ENCODE peak calls at places on chromosomes 2 and 18, in five cellular contexts. One of them, this sample, is unnamed.

GRCh38 chr2:152491139-152491472 is 156.1 kb downstream of the FMNL2 start:
- DNase-seq in GM12878: no peak
- DNase-seq in HepG2: no peak
- DNase-seq in WTC11: no peak
- DNase-seq in H1: no peak
- DNase-seq in this sample: no peak

GRCh38 chr18:398866-399637 is 101.4 kb downstream of the COLEC12 start:
- DNase-seq in H1: no peak
- DNase-seq in GM12878: no peak
- DNase-seq in WTC11: no peak
- DNase-seq in HepG2: no peak
- DNase-seq in this sample: no peak

GRCh38 chr2:148887349-148888002 is 12.4 kb downstream of the KIF5C start:
- DNase-seq in HepG2: no peak
- DNase-seq in WTC11: no peak
- DNase-seq in GM12878: no peak
- DNase-seq in H1: no peak
- DNase-seq in this sample: no peak

GRCh38 chr2:133884739-133885381 is 316.6 kb upstream of the NCKAP5 start:
- DNase-seq in WTC11: no peak
- DNase-seq in GM12878: no peak
- DNase-seq in H1: peak
- DNase-seq in HepG2: peak
- DNase-seq in this sample: no peak

GRCh38 chr2:100704156-100704555 is 115.8 kb upstream of the NPAS2 start:
- DNase-seq in HepG2: no peak
- DNase-seq in WTC11: no peak
- DNase-seq in GM12878: no peak
- DNase-seq in H1: no peak
- DNase-seq in this sample: no peak

GRCh38 chr2:213187833-213188532 is 36.6 kb upstream of the IKZF2 start:
- DNase-seq in HepG2: peak
- DNase-seq in WTC11: peak
- DNase-seq in H1: peak
- DNase-seq in GM12878: no peak
- DNase-seq in this sample: no peak

GRCh38 chr2:160719116-160719515 is 225.5 kb upstream of the RBMS1 start:
- DNase-seq in HepG2: no peak
- DNase-seq in WTC11: no peak
- DNase-seq in GM12878: no peak
- DNase-seq in H1: no peak
- DNase-seq in this sample: no peak

GRCh38 chr18:33611525-33612135 is 33.6 kb downstream of the ASXL3 start:
- DNase-seq in WTC11: no peak
- DNase-seq in GM12878: no peak
- DNase-seq in HepG2: no peak
- DNase-seq in H1: no peak
- DNase-seq in this sample: no peak

GRCh38 chr18:8051388-8051787 is 484.3 kb downstream of the PTPRM start:
- DNase-seq in H1: no peak
- DNase-seq in WTC11: no peak
- DNase-seq in HepG2: no peak
- DNase-seq in GM12878: no peak
- DNase-seq in this sample: no peak

GRCh38 chr2:216445489-216445888 is 33.2 kb downstream of the SMARCAL1 start:
- DNase-seq in HepG2: no peak
- DNase-seq in H1: no peak
- DNase-seq in GM12878: no peak
- DNase-seq in WTC11: no peak
- DNase-seq in this sample: no peak

GRCh38 chr2:604385-604784 is 72.8 kb downstream of the TMEM18 start:
- DNase-seq in GM12878: no peak
- DNase-seq in WTC11: no peak
- DNase-seq in HepG2: no peak
- DNase-seq in H1: peak
- DNase-seq in this sample: no peak

GRCh38 chr2:151363709-151364108 is 6.3 kb downstream of the TNFAIP6 start:
- DNase-seq in WTC11: no peak
- DNase-seq in GM12878: peak
- DNase-seq in HepG2: no peak
- DNase-seq in H1: no peak
- DNase-seq in this sample: no peak

GRCh38 chr2:166494140-166494544 is at the start of gene SCN7A:
- DNase-seq in H1: peak
- DNase-seq in HepG2: no peak
- DNase-seq in GM12878: no peak
- DNase-seq in WTC11: peak
- DNase-seq in this sample: peak

GRCh38 chr2:143264851-143265250 is 135.6 kb downstream of the ARHGAP15 start:
- DNase-seq in HepG2: no peak
- DNase-seq in WTC11: no peak
- DNase-seq in GM12878: no peak
- DNase-seq in H1: no peak
- DNase-seq in this sample: no peak

GRCh38 chr2:215652432-215652831 is 216.6 kb upstream of the FN1 start:
- DNase-seq in HepG2: no peak
- DNase-seq in WTC11: no peak
- DNase-seq in H1: no peak
- DNase-seq in GM12878: no peak
- DNase-seq in this sample: no peak

GRCh38 chr2:231917280-231918088 is 8.7 kb downstream of the NPPC start:
- DNase-seq in H1: no peak
- DNase-seq in HepG2: no peak
- DNase-seq in GM12878: no peak
- DNase-seq in WTC11: no peak
- DNase-seq in this sample: peak
- TF ChIP-seq ATF2 in H1: no peak
- TF ChIP-seq ATF2 in HepG2: no peak
- TF ChIP-seq ATF2 in GM12878: no peak
- TF ChIP-seq ATF2 in WTC11: no peak
- TF ChIP-seq ATF2 in this sample: no peak

DNA sequence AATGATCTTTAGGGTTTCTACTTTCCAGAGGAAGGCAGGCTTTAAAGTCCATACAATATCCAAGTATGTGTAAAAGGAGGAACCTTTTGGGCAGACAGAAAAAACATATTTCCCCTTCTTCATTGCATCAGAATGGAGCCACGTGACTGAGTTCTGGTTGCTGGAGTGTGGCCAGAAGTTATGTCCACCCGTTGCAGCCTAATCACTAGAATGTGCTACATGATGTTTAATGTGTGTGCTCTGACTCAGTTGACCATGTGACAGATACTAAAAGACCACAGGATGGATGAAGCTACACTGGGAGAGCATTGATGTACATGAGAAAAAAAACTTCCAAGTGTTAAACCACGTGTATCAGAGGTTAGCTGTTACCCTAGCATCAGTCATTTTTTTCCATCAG is 460.9 kb downstream of the RIT2 start:
- DNase-seq in H1: no peak
- DNase-seq in WTC11: no peak
- DNase-seq in HepG2: no peak
- DNase-seq in GM12878: no peak
- DNase-seq in this sample: no peak
- TF ChIP-seq ATF2 in H1: no peak
- TF ChIP-seq ATF2 in WTC11: no peak
- TF ChIP-seq ATF2 in HepG2: no peak
- TF ChIP-seq ATF2 in GM12878: no peak
- TF ChIP-seq ATF2 in this sample: no peak

GRCh38 chr2:239166201-239166834 is 234.5 kb downstream of the HDAC4 start:
- DNase-seq in WTC11: peak
- DNase-seq in GM12878: no peak
- DNase-seq in HepG2: no peak
- DNase-seq in H1: no peak
- DNase-seq in this sample: no peak
- TF ChIP-seq ATF2 in WTC11: no peak
- TF ChIP-seq ATF2 in GM12878: no peak
- TF ChIP-seq ATF2 in HepG2: no peak
- TF ChIP-seq ATF2 in H1: no peak
- TF ChIP-seq ATF2 in this sample: no peak

GRCh38 chr2:196403471-196403870 is 232.1 kb upstream of the STK17B start:
- DNase-seq in HepG2: no peak
- DNase-seq in H1: no peak
- DNase-seq in WTC11: no peak
- DNase-seq in GM12878: no peak
- DNase-seq in this sample: no peak
- TF ChIP-seq ATF2 in HepG2: no peak
- TF ChIP-seq ATF2 in H1: no peak
- TF ChIP-seq ATF2 in WTC11: no peak
- TF ChIP-seq ATF2 in GM12878: no peak
- TF ChIP-seq ATF2 in this sample: no peak